ENCODE peak calls at places on chromosome 12, in seven cellular contexts. C, Y, Z, X, H, G and K are unnamed samples.

GRCh38 chr12:53696285-53696654 is 20.4 kb upstream of the ATP5MC2 start:
- DNase-seq in C (peak), Y (peak), Z (peak), X (peak), H (peak), G (no peak), K (peak)

GRCh38 chr12:105221588-105222325 is 14.2 kb downstream of the APPL2 start:
- DNase-seq in C (no peak), Y (no peak), Z (peak), X (peak), H (no peak), G (no peak), K (no peak)

GRCh38 chr12:100293017-100293416 is 26.0 kb downstream of the SCYL2 start:
- DNase-seq in C (no peak), Y (no peak), Z (no peak), X (no peak), H (no peak), G (no peak), K (no peak)

GRCh38 chr12:31362759-31363415 is 36.9 kb upstream of the SINHCAF start:
- DNase-seq in C (peak), Y (no peak), Z (no peak), X (peak), H (no peak), G (no peak), K (peak)

GRCh38 chr12:104546575-104546974 is 89.8 kb downstream of the CHST11 start:
- DNase-seq in C (no peak), Y (no peak), Z (no peak), X (peak), H (no peak), G (no peak), K (no peak)

GRCh38 chr12:27971606-27972005 is 927 bp downstream of the PTHLH start:
- DNase-seq in C (no peak), Y (no peak), Z (no peak), X (no peak), H (no peak), G (no peak), K (no peak)

GRCh38 chr12:11650697-11651281 is 1.3 kb downstream of the ETV6 start:
- DNase-seq in C (no peak), Y (no peak), Z (no peak), X (no peak), H (no peak), G (no peak), K (no peak)

GRCh38 chr12:118164798-118165486 is 29.0 kb downstream of the PEBP1 start:
- DNase-seq in C (peak), Y (no peak), Z (no peak), X (no peak), H (no peak), G (no peak), K (peak)

GRCh38 chr12:115763982-115764621 is 513.4 kb downstream of the MED13L start:
- DNase-seq in C (no peak), Y (no peak), Z (no peak), X (no peak), H (no peak), G (no peak), K (no peak)

GRCh38 chr12:124654666-124655316 is 87.4 kb upstream of the NCOR2 start:
- DNase-seq in C (no peak), Y (peak), Z (peak), X (peak), H (no peak), G (peak), K (peak)

GRCh38 chr12:46487567-46488131 is 115.1 kb upstream of the SLC38A2 start:
- DNase-seq in C (no peak), Y (no peak), Z (no peak), X (no peak), H (no peak), G (no peak), K (no peak)

GRCh38 chr12:50842637-50843493 is at the start of gene TMPRSS12:
- DNase-seq in C (peak), Y (peak), Z (peak), X (peak), H (no peak), G (no peak), K (no peak)

GRCh38 chr12:124819080-124819479 is 44.6 kb downstream of the SCARB1 start:
- DNase-seq in C (no peak), Y (no peak), Z (no peak), X (no peak), H (no peak), G (no peak), K (no peak)

GRCh38 chr12:118145798-118146156 is 9.9 kb downstream of the PEBP1 start:
- DNase-seq in C (no peak), Y (no peak), Z (no peak), X (no peak), H (no peak), G (no peak), K (no peak)

GRCh38 chr12:90233168-90234100 is 524.8 kb upstream of the ATP2B1 start:
- DNase-seq in C (no peak), Y (no peak), Z (no peak), X (no peak), H (no peak), G (no peak), K (no peak)

GRCh38 chr12:104682790-104683279 is 226.1 kb downstream of the CHST11 start:
- DNase-seq in C (no peak), Y (no peak), Z (no peak), X (no peak), H (no peak), G (no peak), K (no peak)

GRCh38 chr12:6828671-6829531 is 694 bp downstream of the P3H3 start:
- DNase-seq in C (peak), Y (no peak), Z (no peak), X (peak), H (no peak), G (no peak), K (peak)

GRCh38 chr12:13205809-13206559 is 9.5 kb downstream of the EMP1 start:
- DNase-seq in C (no peak), Y (no peak), Z (no peak), X (no peak), H (peak), G (no peak), K (no peak)

GRCh38 chr12:105462841-105463240 is 132.3 kb downstream of the C12orf75 start:
- DNase-seq in C (no peak), Y (no peak), Z (no peak), X (no peak), H (no peak), G (no peak), K (no peak)

GRCh38 chr12:117552971-117553370 is 191.5 kb upstream of the NOS1 start:
- DNase-seq in C (no peak), Y (no peak), Z (no peak), X (no peak), H (no peak), G (no peak), K (no peak)

GRCh38 chr12:25590021-25590721 is 37.1 kb upstream of the LMNTD1 start:
- DNase-seq in C (no peak), Y (no peak), Z (no peak), X (no peak), H (no peak), G (no peak), K (no peak)

GRCh38 chr12:49801141-49802063 is 26.8 kb downstream of the NCKAP5L start:
- DNase-seq in C (no peak), Y (no peak), Z (no peak), X (no peak), H (no peak), G (no peak), K (no peak)

GRCh38 chr12:122062832-122063690 is 15.5 kb upstream of the MLXIP start:
- DNase-seq in C (peak), Y (no peak), Z (peak), X (peak), H (no peak), G (peak), K (no peak)

GRCh38 chr12:12945591-12945990 is 6.4 kb downstream of the GPRC5D start:
- DNase-seq in C (no peak), Y (no peak), Z (no peak), X (no peak), H (no peak), G (no peak), K (no peak)

GRCh38 chr12:67096533-67097318 is 172.4 kb upstream of the CAND1 start:
- DNase-seq in C (no peak), Y (no peak), Z (no peak), X (no peak), H (no peak), G (no peak), K (no peak)

GRCh38 chr12:55624056-55624455 is 12.6 kb upstream of the OR10P1 start:
- DNase-seq in C (no peak), Y (no peak), Z (no peak), X (no peak), H (no peak), G (no peak), K (no peak)

GRCh38 chr12:58067610-58068387 is 126.4 kb downstream of the ATP23 start:
- DNase-seq in C (no peak), Y (no peak), Z (no peak), X (no peak), H (peak), G (no peak), K (no peak)

GRCh38 chr12:95440401-95440800 is 33.6 kb upstream of the METAP2 start:
- DNase-seq in C (no peak), Y (no peak), Z (no peak), X (no peak), H (no peak), G (no peak), K (no peak)

GRCh38 chr12:31226639-31227038 is 99.3 kb downstream of the SINHCAF start:
- DNase-seq in C (no peak), Y (no peak), Z (no peak), X (peak), H (no peak), G (no peak), K (peak)

GRCh38 chr12:116609236-116609635 is 50.1 kb downstream of the MAP1LC3B2 start:
- DNase-seq in C (no peak), Y (no peak), Z (no peak), X (no peak), H (no peak), G (no peak), K (no peak)

GRCh38 chr12:110965574-110965973 is 45.2 kb upstream of the MYL2 start:
- DNase-seq in C (no peak), Y (no peak), Z (no peak), X (no peak), H (no peak), G (no peak), K (peak)

GRCh38 chr12:95417372-95417771 is 56.6 kb upstream of the METAP2 start:
- DNase-seq in C (no peak), Y (no peak), Z (no peak), X (no peak), H (no peak), G (no peak), K (no peak)

GRCh38 chr12:47551426-47551851 is 154.4 kb downstream of the RPAP3 start:
- DNase-seq in C (no peak), Y (no peak), Z (no peak), X (no peak), H (no peak), G (no peak), K (no peak)

GRCh38 chr12:65673291-65673690 is 151.0 kb upstream of the HMGA2 start:
- DNase-seq in C (no peak), Y (no peak), Z (no peak), X (no peak), H (no peak), G (no peak), K (no peak)

GRCh38 chr12:52248541-52249035 is 15.5 kb downstream of the KRT7 start:
- DNase-seq in C (peak), Y (peak), Z (no peak), X (peak), H (no peak), G (peak), K (no peak)

GRCh38 chr12:107597695-107598410 is 87.7 kb upstream of the PWP1 start:
- DNase-seq in C (no peak), Y (no peak), Z (no peak), X (no peak), H (no peak), G (no peak), K (no peak)

GRCh38 chr12:115910057-115910456 is 367.4 kb downstream of the MED13L start:
- DNase-seq in C (no peak), Y (no peak), Z (no peak), X (no peak), H (no peak), G (no peak), K (peak)

GRCh38 chr12:67025543-67026114 is 243.5 kb upstream of the CAND1 start:
- DNase-seq in C (peak), Y (no peak), Z (no peak), X (no peak), H (no peak), G (no peak), K (peak)

GRCh38 chr12:102689701-102690100 is 209.3 kb upstream of the IGF1 start:
- DNase-seq in C (no peak), Y (no peak), Z (no peak), X (no peak), H (no peak), G (no peak), K (no peak)

DNA sequence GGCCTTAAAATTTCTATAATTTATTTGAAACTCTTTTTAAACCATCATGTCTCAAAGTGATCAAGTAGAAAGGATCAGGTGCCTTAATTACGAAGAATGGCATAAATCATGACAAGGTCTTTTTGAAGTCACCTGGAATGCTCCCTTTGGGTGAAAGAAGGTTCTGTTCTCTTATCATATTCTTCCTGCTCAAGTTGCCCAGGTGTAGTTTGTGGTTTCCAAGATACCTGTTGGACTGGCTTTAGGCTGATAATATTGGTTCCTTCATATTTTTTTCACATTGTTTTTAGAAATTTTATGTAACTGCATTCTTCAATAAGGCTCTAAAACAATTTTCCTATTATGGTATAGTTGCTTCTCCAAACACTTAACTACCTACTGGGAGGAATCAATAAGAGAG is 29.2 kb downstream of the RASSF3 start:
- DNase-seq in C (no peak), Y (no peak), Z (no peak), X (no peak), H (no peak), G (no peak), K (no peak)
- H3K27ac ChIP-seq in C (no peak), Y (peak), Z (no peak), X (no peak), H (no peak), G (peak), K (no peak)

GRCh38 chr12:130713581-130713991 is 2.5 kb downstream of the RIMBP2 start:
- DNase-seq in C (peak), Y (no peak), Z (no peak), X (no peak), H (no peak), G (no peak), K (peak)
- H3K27ac ChIP-seq in C (no peak), Y (no peak), Z (no peak), X (no peak), H (no peak), G (no peak), K (peak)

DNA sequence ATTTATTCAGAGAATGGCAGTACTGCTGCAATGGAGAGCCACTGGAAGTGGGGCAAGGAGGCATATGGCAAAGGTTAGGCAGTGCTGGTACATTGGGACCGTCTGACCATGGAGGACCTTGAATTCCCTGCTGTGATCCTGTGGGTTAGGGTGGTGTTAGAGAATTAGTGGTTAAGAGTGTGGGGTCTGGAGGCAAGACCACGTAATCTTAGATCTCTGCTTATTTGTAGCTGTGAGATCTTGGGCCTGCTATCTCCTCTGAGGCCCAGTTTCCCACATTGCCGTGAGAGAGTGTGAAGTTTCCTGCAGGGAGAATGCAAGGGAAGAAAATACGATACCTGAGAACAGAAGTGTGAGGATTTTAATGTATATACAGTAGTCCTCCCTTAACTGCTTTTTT is 147.7 kb downstream of the ERC1 start:
- DNase-seq in C (no peak), Y (no peak), Z (no peak), X (no peak), H (no peak), G (no peak), K (no peak)
- H3K27ac ChIP-seq in C (no peak), Y (no peak), Z (no peak), X (no peak), H (no peak), G (no peak), K (no peak)

GRCh38 chr12:29306267-29306666 is 74.7 kb downstream of the ERGIC2 start:
- DNase-seq in C (no peak), Y (no peak), Z (no peak), X (no peak), H (no peak), G (no peak), K (no peak)

GRCh38 chr12:29310899-29311298 is 70.1 kb downstream of the ERGIC2 start:
- DNase-seq in C (no peak), Y (no peak), Z (no peak), X (no peak), H (no peak), G (no peak), K (no peak)

GRCh38 chr12:29314421-29314820 is 66.6 kb downstream of the ERGIC2 start:
- DNase-seq in C (no peak), Y (no peak), Z (no peak), X (peak), H (no peak), G (no peak), K (peak)

GRCh38 chr12:29306682-29307081 is 74.3 kb downstream of the ERGIC2 start:
- DNase-seq in C (no peak), Y (no peak), Z (no peak), X (no peak), H (no peak), G (no peak), K (no peak)

GRCh38 chr12:29309320-29309902 is 71.6 kb downstream of the ERGIC2 start:
- DNase-seq in C (no peak), Y (no peak), Z (no peak), X (no peak), H (no peak), G (no peak), K (no peak)
- H3K27ac ChIP-seq in C (no peak), Y (no peak), Z (no peak), X (no peak), H (no peak), G (no peak), K (no peak)

GRCh38 chr12:113424915-113425823 is 3.0 kb downstream of the SDSL start:
- DNase-seq in C (peak), Y (no peak), Z (peak), X (peak), H (no peak), G (no peak), K (peak)
- H3K27ac ChIP-seq in C (peak), Y (no peak), Z (no peak), X (no peak), H (no peak), G (no peak), K (no peak)